ENCODE peak calls at places on chromosomes 4 and X, in ten cellular contexts. One of them, this sample, is unnamed.

GRCh38 chrX:40104649-40105015 is 6.9 kb upstream of the BCOR start:
- DNase-seq in heart left ventricle: peak
- DNase-seq in fibroblast of lung: peak
- DNase-seq in CD8-positive, alpha-beta T cell: no peak
- DNase-seq in AG04450: no peak
- DNase-seq in right cardiac atrium: peak
- DNase-seq in dorsolateral prefrontal cortex: no peak
- DNase-seq in lower lobe of right lung: peak
- DNase-seq in ovary: no peak
- DNase-seq in prostate gland: peak
- DNase-seq in this sample: no peak

GRCh38 chrX:97844943-97845342 is 961.2 kb downstream of the RPA4 start:
- DNase-seq in heart left ventricle: no peak
- DNase-seq in fibroblast of lung: no peak
- DNase-seq in CD8-positive, alpha-beta T cell: no peak
- DNase-seq in AG04450: no peak
- DNase-seq in right cardiac atrium: peak
- DNase-seq in dorsolateral prefrontal cortex: no peak
- DNase-seq in lower lobe of right lung: no peak
- DNase-seq in ovary: no peak
- DNase-seq in prostate gland: no peak
- DNase-seq in this sample: no peak

GRCh38 chr4:25031077-25031606 is 396 bp upstream of the LGI2 start:
- DNase-seq in heart left ventricle: peak
- DNase-seq in fibroblast of lung: peak
- DNase-seq in CD8-positive, alpha-beta T cell: no peak
- DNase-seq in AG04450: no peak
- DNase-seq in right cardiac atrium: peak
- DNase-seq in dorsolateral prefrontal cortex: peak
- DNase-seq in lower lobe of right lung: no peak
- DNase-seq in ovary: peak
- DNase-seq in prostate gland: no peak
- DNase-seq in this sample: no peak

GRCh38 chr4:137655286-137655685 is 123.0 kb upstream of the PCDH18 start:
- DNase-seq in heart left ventricle: no peak
- DNase-seq in fibroblast of lung: no peak
- DNase-seq in CD8-positive, alpha-beta T cell: no peak
- DNase-seq in AG04450: no peak
- DNase-seq in right cardiac atrium: no peak
- DNase-seq in dorsolateral prefrontal cortex: no peak
- DNase-seq in lower lobe of right lung: no peak
- DNase-seq in ovary: no peak
- DNase-seq in prostate gland: no peak
- DNase-seq in this sample: no peak

GRCh38 chrX:53321216-53321942 is 40.0 kb upstream of the IQSEC2 start:
- DNase-seq in heart left ventricle: no peak
- DNase-seq in fibroblast of lung: no peak
- DNase-seq in CD8-positive, alpha-beta T cell: peak
- DNase-seq in AG04450: no peak
- DNase-seq in right cardiac atrium: peak
- DNase-seq in dorsolateral prefrontal cortex: no peak
- DNase-seq in lower lobe of right lung: peak
- DNase-seq in ovary: no peak
- DNase-seq in prostate gland: no peak
- DNase-seq in this sample: no peak

GRCh38 chr4:130054895-130055294 is 958.9 kb downstream of the C4orf33 start:
- DNase-seq in heart left ventricle: no peak
- DNase-seq in fibroblast of lung: no peak
- DNase-seq in CD8-positive, alpha-beta T cell: no peak
- DNase-seq in AG04450: no peak
- DNase-seq in right cardiac atrium: no peak
- DNase-seq in dorsolateral prefrontal cortex: no peak
- DNase-seq in lower lobe of right lung: no peak
- DNase-seq in ovary: no peak
- DNase-seq in prostate gland: no peak
- DNase-seq in this sample: no peak

GRCh38 chr4:167035390-167035789 is 198.9 kb downstream of the SPOCK3 start:
- DNase-seq in heart left ventricle: no peak
- DNase-seq in fibroblast of lung: no peak
- DNase-seq in CD8-positive, alpha-beta T cell: no peak
- DNase-seq in AG04450: no peak
- DNase-seq in right cardiac atrium: no peak
- DNase-seq in dorsolateral prefrontal cortex: no peak
- DNase-seq in lower lobe of right lung: no peak
- DNase-seq in ovary: no peak
- DNase-seq in prostate gland: no peak
- DNase-seq in this sample: no peak

GRCh38 chrX:69389221-69389620 is 114.9 kb upstream of the NALF2 start:
- DNase-seq in heart left ventricle: no peak
- DNase-seq in fibroblast of lung: no peak
- DNase-seq in CD8-positive, alpha-beta T cell: no peak
- DNase-seq in AG04450: no peak
- DNase-seq in right cardiac atrium: no peak
- DNase-seq in dorsolateral prefrontal cortex: no peak
- DNase-seq in lower lobe of right lung: no peak
- DNase-seq in ovary: no peak
- DNase-seq in prostate gland: no peak
- DNase-seq in this sample: no peak

GRCh38 chr4:64718091-64718490 is 308.8 kb upstream of the TECRL start:
- DNase-seq in heart left ventricle: no peak
- DNase-seq in fibroblast of lung: peak
- DNase-seq in CD8-positive, alpha-beta T cell: no peak
- DNase-seq in AG04450: no peak
- DNase-seq in right cardiac atrium: no peak
- DNase-seq in dorsolateral prefrontal cortex: no peak
- DNase-seq in lower lobe of right lung: no peak
- DNase-seq in ovary: no peak
- DNase-seq in prostate gland: no peak
- DNase-seq in this sample: no peak

GRCh38 chr4:107215222-107215621 is 179.1 kb upstream of the DKK2 start:
- DNase-seq in heart left ventricle: no peak
- DNase-seq in fibroblast of lung: no peak
- DNase-seq in CD8-positive, alpha-beta T cell: no peak
- DNase-seq in AG04450: no peak
- DNase-seq in right cardiac atrium: no peak
- DNase-seq in dorsolateral prefrontal cortex: no peak
- DNase-seq in lower lobe of right lung: no peak
- DNase-seq in ovary: no peak
- DNase-seq in prostate gland: no peak
- DNase-seq in this sample: no peak

GRCh38 chr4:156906325-156906724 is 65.3 kb downstream of the PDGFC start:
- DNase-seq in heart left ventricle: no peak
- DNase-seq in fibroblast of lung: no peak
- DNase-seq in CD8-positive, alpha-beta T cell: no peak
- DNase-seq in AG04450: no peak
- DNase-seq in right cardiac atrium: no peak
- DNase-seq in dorsolateral prefrontal cortex: no peak
- DNase-seq in lower lobe of right lung: no peak
- DNase-seq in ovary: no peak
- DNase-seq in prostate gland: no peak
- DNase-seq in this sample: no peak

GRCh38 chr4:102807345-102807744 is 20.0 kb downstream of the UBE2D3 start:
- DNase-seq in heart left ventricle: no peak
- DNase-seq in fibroblast of lung: no peak
- DNase-seq in CD8-positive, alpha-beta T cell: no peak
- DNase-seq in AG04450: no peak
- DNase-seq in right cardiac atrium: no peak
- DNase-seq in dorsolateral prefrontal cortex: no peak
- DNase-seq in lower lobe of right lung: no peak
- DNase-seq in ovary: no peak
- DNase-seq in prostate gland: no peak
- DNase-seq in this sample: no peak

GRCh38 chr4:25503779-25504178 is 126.7 kb downstream of the ANAPC4 start:
- DNase-seq in heart left ventricle: no peak
- DNase-seq in fibroblast of lung: no peak
- DNase-seq in CD8-positive, alpha-beta T cell: no peak
- DNase-seq in AG04450: no peak
- DNase-seq in right cardiac atrium: no peak
- DNase-seq in dorsolateral prefrontal cortex: no peak
- DNase-seq in lower lobe of right lung: no peak
- DNase-seq in ovary: no peak
- DNase-seq in prostate gland: no peak
- DNase-seq in this sample: no peak

GRCh38 chr4:44186096-44186849 is 262.3 kb downstream of the KCTD8 start:
- DNase-seq in heart left ventricle: no peak
- DNase-seq in fibroblast of lung: no peak
- DNase-seq in CD8-positive, alpha-beta T cell: no peak
- DNase-seq in AG04450: no peak
- DNase-seq in right cardiac atrium: peak
- DNase-seq in dorsolateral prefrontal cortex: no peak
- DNase-seq in lower lobe of right lung: peak
- DNase-seq in ovary: no peak
- DNase-seq in prostate gland: no peak
- DNase-seq in this sample: no peak

GRCh38 chr4:82543131-82543530 is 18.7 kb downstream of the TMEM150C start:
- DNase-seq in heart left ventricle: no peak
- DNase-seq in fibroblast of lung: no peak
- DNase-seq in CD8-positive, alpha-beta T cell: no peak
- DNase-seq in AG04450: no peak
- DNase-seq in right cardiac atrium: no peak
- DNase-seq in dorsolateral prefrontal cortex: no peak
- DNase-seq in lower lobe of right lung: no peak
- DNase-seq in ovary: no peak
- DNase-seq in prostate gland: no peak
- DNase-seq in this sample: no peak

GRCh38 chr4:121938282-121939092 is 13.4 kb downstream of the TRPC3 start:
- DNase-seq in heart left ventricle: no peak
- DNase-seq in fibroblast of lung: peak
- DNase-seq in CD8-positive, alpha-beta T cell: no peak
- DNase-seq in AG04450: no peak
- DNase-seq in right cardiac atrium: no peak
- DNase-seq in dorsolateral prefrontal cortex: no peak
- DNase-seq in lower lobe of right lung: no peak
- DNase-seq in ovary: no peak
- DNase-seq in prostate gland: no peak
- DNase-seq in this sample: no peak

GRCh38 chr4:76182463-76182862 is 31.2 kb downstream of the SCARB2 start:
- DNase-seq in heart left ventricle: no peak
- DNase-seq in fibroblast of lung: no peak
- DNase-seq in CD8-positive, alpha-beta T cell: no peak
- DNase-seq in AG04450: no peak
- DNase-seq in right cardiac atrium: no peak
- DNase-seq in dorsolateral prefrontal cortex: no peak
- DNase-seq in lower lobe of right lung: no peak
- DNase-seq in ovary: no peak
- DNase-seq in prostate gland: no peak
- DNase-seq in this sample: no peak

GRCh38 chrX:69968956-69969355 is 80.8 kb downstream of the AWAT2 start:
- DNase-seq in heart left ventricle: peak
- DNase-seq in fibroblast of lung: no peak
- DNase-seq in CD8-positive, alpha-beta T cell: no peak
- DNase-seq in AG04450: no peak
- DNase-seq in right cardiac atrium: peak
- DNase-seq in dorsolateral prefrontal cortex: no peak
- DNase-seq in lower lobe of right lung: no peak
- DNase-seq in ovary: no peak
- DNase-seq in prostate gland: no peak
- DNase-seq in this sample: peak

GRCh38 chr4:41935652-41936021 is 408 bp downstream of the TMEM33 start:
- DNase-seq in heart left ventricle: no peak
- DNase-seq in fibroblast of lung: no peak
- DNase-seq in CD8-positive, alpha-beta T cell: peak
- DNase-seq in AG04450: no peak
- DNase-seq in right cardiac atrium: no peak
- DNase-seq in dorsolateral prefrontal cortex: no peak
- DNase-seq in lower lobe of right lung: no peak
- DNase-seq in ovary: no peak
- DNase-seq in prostate gland: no peak
- DNase-seq in this sample: no peak
- H3K27ac ChIP-seq in heart left ventricle: peak
- H3K27ac ChIP-seq in fibroblast of lung: peak
- H3K27ac ChIP-seq in CD8-positive, alpha-beta T cell: peak
- H3K27ac ChIP-seq in AG04450: peak
- H3K27ac ChIP-seq in right cardiac atrium: peak
- H3K27ac ChIP-seq in dorsolateral prefrontal cortex: no peak
- H3K27ac ChIP-seq in lower lobe of right lung: peak
- H3K27ac ChIP-seq in ovary: no peak
- H3K27ac ChIP-seq in prostate gland: peak
- H3K27ac ChIP-seq in this sample: peak

GRCh38 chr4:7104366-7105031 is 36.6 kb upstream of the GRPEL1 start:
- DNase-seq in heart left ventricle: no peak
- DNase-seq in fibroblast of lung: no peak
- DNase-seq in CD8-positive, alpha-beta T cell: no peak
- DNase-seq in AG04450: no peak
- DNase-seq in right cardiac atrium: no peak
- DNase-seq in dorsolateral prefrontal cortex: no peak
- DNase-seq in lower lobe of right lung: no peak
- DNase-seq in ovary: no peak
- DNase-seq in prostate gland: no peak
- DNase-seq in this sample: no peak
- H3K27ac ChIP-seq in heart left ventricle: no peak
- H3K27ac ChIP-seq in fibroblast of lung: no peak
- H3K27ac ChIP-seq in CD8-positive, alpha-beta T cell: no peak
- H3K27ac ChIP-seq in AG04450: no peak
- H3K27ac ChIP-seq in right cardiac atrium: no peak
- H3K27ac ChIP-seq in dorsolateral prefrontal cortex: peak
- H3K27ac ChIP-seq in lower lobe of right lung: no peak
- H3K27ac ChIP-seq in ovary: peak
- H3K27ac ChIP-seq in prostate gland: no peak
- H3K27ac ChIP-seq in this sample: peak

GRCh38 chr4:72374156-72374555 is 194.9 kb downstream of the ADAMTS3 start:
- DNase-seq in heart left ventricle: no peak
- DNase-seq in fibroblast of lung: no peak
- DNase-seq in CD8-positive, alpha-beta T cell: no peak
- DNase-seq in AG04450: no peak
- DNase-seq in right cardiac atrium: no peak
- DNase-seq in dorsolateral prefrontal cortex: no peak
- DNase-seq in lower lobe of right lung: no peak
- DNase-seq in ovary: no peak
- DNase-seq in prostate gland: no peak
- DNase-seq in this sample: no peak
- H3K27ac ChIP-seq in heart left ventricle: no peak
- H3K27ac ChIP-seq in fibroblast of lung: no peak
- H3K27ac ChIP-seq in CD8-positive, alpha-beta T cell: no peak
- H3K27ac ChIP-seq in AG04450: no peak
- H3K27ac ChIP-seq in right cardiac atrium: no peak
- H3K27ac ChIP-seq in dorsolateral prefrontal cortex: no peak
- H3K27ac ChIP-seq in lower lobe of right lung: no peak
- H3K27ac ChIP-seq in ovary: no peak
- H3K27ac ChIP-seq in prostate gland: no peak
- H3K27ac ChIP-seq in this sample: no peak

DNA sequence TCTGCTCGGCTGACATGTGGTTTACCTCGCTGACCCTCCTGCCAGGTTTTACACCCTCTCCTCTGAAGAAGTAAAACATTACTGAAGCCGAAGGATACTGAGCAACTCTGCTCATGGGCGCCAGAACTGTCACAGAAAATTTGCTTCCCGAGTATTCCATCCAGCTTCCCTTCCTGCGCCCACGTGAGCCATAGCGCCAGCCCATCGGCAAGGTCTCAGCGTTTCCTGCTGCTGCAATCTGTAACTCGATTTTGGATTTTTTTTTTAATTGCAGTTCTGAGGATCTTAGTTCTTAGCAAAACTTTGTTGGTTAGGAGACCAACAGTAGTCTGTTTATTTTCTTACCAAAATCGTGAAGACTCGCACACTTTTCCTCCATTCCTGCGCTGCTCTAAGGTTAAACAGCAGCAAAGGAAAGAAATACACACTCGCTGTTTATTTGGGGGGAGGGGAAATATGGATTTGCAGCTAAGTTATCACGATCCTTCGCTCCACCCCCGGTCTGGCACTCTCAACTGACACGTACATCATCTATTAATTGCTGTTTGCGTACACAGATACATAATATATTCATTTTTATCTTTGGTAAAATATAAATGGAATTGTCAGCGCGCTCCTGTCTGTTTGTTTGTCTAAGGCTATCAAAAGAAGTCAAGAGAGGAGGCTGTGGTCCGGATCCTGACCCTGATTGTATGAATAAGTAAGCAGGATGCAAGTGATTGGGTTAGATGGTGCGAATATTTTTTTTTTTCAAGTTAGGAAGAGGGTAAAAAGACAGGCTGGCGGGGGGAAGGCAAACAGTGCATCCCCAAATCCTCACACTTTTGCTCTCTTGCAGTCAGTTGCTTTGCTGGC is at the start of gene TLL1:
- DNase-seq in heart left ventricle: peak
- DNase-seq in fibroblast of lung: peak
- DNase-seq in CD8-positive, alpha-beta T cell: no peak
- DNase-seq in AG04450: no peak
- DNase-seq in right cardiac atrium: peak
- DNase-seq in dorsolateral prefrontal cortex: peak
- DNase-seq in lower lobe of right lung: no peak
- DNase-seq in ovary: no peak
- DNase-seq in prostate gland: peak
- DNase-seq in this sample: no peak
- H3K27ac ChIP-seq in heart left ventricle: no peak
- H3K27ac ChIP-seq in fibroblast of lung: no peak
- H3K27ac ChIP-seq in CD8-positive, alpha-beta T cell: no peak
- H3K27ac ChIP-seq in AG04450: no peak
- H3K27ac ChIP-seq in right cardiac atrium: no peak
- H3K27ac ChIP-seq in dorsolateral prefrontal cortex: no peak
- H3K27ac ChIP-seq in lower lobe of right lung: peak
- H3K27ac ChIP-seq in ovary: no peak
- H3K27ac ChIP-seq in prostate gland: peak
- H3K27ac ChIP-seq in this sample: no peak